ENCODE peak calls at places on chromosome 1, in eight cellular contexts. P is adrenal gland, L is GM23338, O is AG04450, Y is esophagus squamous epithelium, N is thoracic aorta, M is bronchial epithelial cell, J is fibroblast of lung. Z is an unnamed sample. For H3K27me3, the result is how much of the 10 kb centered on the place peaks cover.

GRCh38 chr1:97826820-97827219 is 94.0 kb downstream of the DPYD start:
- DNase-seq in P (no peak), L (no peak), O (no peak), Y (no peak), N (no peak), M (no peak), J (no peak), Z (no peak)

GRCh38 chr1:207965602-207966387 is 54.9 kb upstream of the CD34 start:
- DNase-seq in P (peak), L (peak), O (no peak), Y (no peak), N (no peak), M (no peak), J (no peak), Z (no peak)

GRCh38 chr1:228241259-228241658 is 33.4 kb downstream of the OBSCN start:
- DNase-seq in P (no peak), L (no peak), O (no peak), Y (no peak), N (no peak), M (no peak), J (no peak), Z (no peak)

GRCh38 chr1:11951901-11952300 is 17.4 kb downstream of the PLOD1 start:
- DNase-seq in P (no peak), L (no peak), O (no peak), Y (no peak), N (no peak), M (no peak), J (no peak), Z (no peak)

GRCh38 chr1:110051262-110051648 is 16.8 kb downstream of the STRIP1 start:
- DNase-seq in P (no peak), L (no peak), O (no peak), Y (no peak), N (no peak), M (no peak), J (no peak), Z (no peak)

GRCh38 chr1:85413169-85413568 is 51.8 kb downstream of the DDAH1 start:
- DNase-seq in P (no peak), L (no peak), O (no peak), Y (no peak), N (no peak), M (no peak), J (no peak), Z (peak)

GRCh38 chr1:70459502-70460225 is 48.6 kb downstream of the CTH start:
- DNase-seq in P (no peak), L (no peak), O (no peak), Y (no peak), N (no peak), M (peak), J (peak), Z (no peak)

GRCh38 chr1:23727362-23727811 is 15.9 kb upstream of the ELOA start:
- DNase-seq in P (peak), L (no peak), O (peak), Y (no peak), N (no peak), M (peak), J (peak), Z (no peak)

GRCh38 chr1:20891091-20891490 is 104.0 kb upstream of the HP1BP3 start:
- DNase-seq in P (no peak), L (no peak), O (no peak), Y (no peak), N (no peak), M (peak), J (peak), Z (no peak)

GRCh38 chr1:152917794-152918193 is 9.4 kb downstream of the IVL start:
- DNase-seq in P (peak), L (peak), O (no peak), Y (no peak), N (no peak), M (peak), J (no peak), Z (no peak)

GRCh38 chr1:17581389-17582123 is 42.1 kb downstream of the ARHGEF10L start:
- DNase-seq in P (no peak), L (no peak), O (no peak), Y (no peak), N (no peak), M (peak), J (no peak), Z (no peak)

GRCh38 chr1:117644696-117645311 is 39.0 kb downstream of the TENT5C start:
- DNase-seq in P (no peak), L (no peak), O (no peak), Y (no peak), N (no peak), M (no peak), J (no peak), Z (no peak)

GRCh38 chr1:32219022-32219421 is 3.1 kb downstream of the TMEM234 start:
- DNase-seq in P (no peak), L (no peak), O (no peak), Y (no peak), N (no peak), M (no peak), J (no peak), Z (peak)

GRCh38 chr1:83909687-83910086 is 89.2 kb downstream of the TTLL7 start:
- DNase-seq in P (no peak), L (no peak), O (no peak), Y (no peak), N (no peak), M (no peak), J (no peak), Z (no peak)

GRCh38 chr1:203480525-203481084 is 5.0 kb downstream of the PRELP start:
- DNase-seq in P (peak), L (peak), O (peak), Y (no peak), N (peak), M (peak), J (peak), Z (peak)

GRCh38 chr1:32353431-32353830 is 8.9 kb downstream of the FAM229A start:
- DNase-seq in P (no peak), L (no peak), O (no peak), Y (no peak), N (no peak), M (no peak), J (no peak), Z (no peak)

GRCh38 chr1:56676571-56677035 is 31.5 kb downstream of the PRKAA2 start:
- DNase-seq in P (no peak), L (no peak), O (peak), Y (no peak), N (no peak), M (peak), J (peak), Z (peak)

GRCh38 chr1:116738673-116739370 is 15.4 kb upstream of the CD2 start:
- DNase-seq in P (no peak), L (no peak), O (no peak), Y (no peak), N (no peak), M (peak), J (no peak), Z (no peak)

GRCh38 chr1:17586172-17586963 is 46.9 kb downstream of the ARHGEF10L start:
- DNase-seq in P (no peak), L (peak), O (peak), Y (no peak), N (no peak), M (peak), J (peak), Z (peak)

GRCh38 chr1:29812397-29813135 is 576.2 kb downstream of the PTPRU start:
- DNase-seq in P (no peak), L (no peak), O (no peak), Y (no peak), N (no peak), M (no peak), J (no peak), Z (no peak)

GRCh38 chr1:16441312-16441641 is 753 bp downstream of the NECAP2 start:
- DNase-seq in P (no peak), L (no peak), O (no peak), Y (no peak), N (no peak), M (peak), J (no peak), Z (no peak)

GRCh38 chr1:74247881-74248528 is 12.8 kb downstream of the TNNI3K start:
- DNase-seq in P (no peak), L (no peak), O (no peak), Y (no peak), N (no peak), M (no peak), J (no peak), Z (no peak)

GRCh38 chr1:94634977-94635416 is 93.4 kb upstream of the F3 start:
- DNase-seq in P (no peak), L (no peak), O (no peak), Y (no peak), N (no peak), M (no peak), J (no peak), Z (no peak)

GRCh38 chr1:4756851-4757580 is 102.6 kb downstream of the AJAP1 start:
- DNase-seq in P (no peak), L (no peak), O (no peak), Y (no peak), N (no peak), M (no peak), J (no peak), Z (no peak)

GRCh38 chr1:98157524-98158293 is 236.9 kb upstream of the DPYD start:
- DNase-seq in P (no peak), L (no peak), O (peak), Y (no peak), N (no peak), M (no peak), J (peak), Z (peak)

GRCh38 chr1:18939398-18940302 is 16.8 kb downstream of the IFFO2 start:
- DNase-seq in P (no peak), L (no peak), O (no peak), Y (no peak), N (no peak), M (peak), J (no peak), Z (no peak)

GRCh38 chr1:176517484-176517883 is 54.5 kb downstream of the PAPPA2 start:
- DNase-seq in P (no peak), L (no peak), O (no peak), Y (no peak), N (no peak), M (peak), J (no peak), Z (peak)

GRCh38 chr1:169103443-169103842 is 3.0 kb upstream of the ATP1B1 start:
- DNase-seq in P (no peak), L (peak), O (no peak), Y (no peak), N (no peak), M (no peak), J (no peak), Z (no peak)

GRCh38 chr1:15410884-15411245 is 1.2 kb downstream of the EFHD2 start:
- DNase-seq in P (peak), L (no peak), O (no peak), Y (no peak), N (no peak), M (no peak), J (no peak), Z (no peak)
- H3K27me3 ChIP-seq in P (under half), L (under half), O (under half), Y (under half), N (under half), M (under half), J (under half), Z (under half)

DNA sequence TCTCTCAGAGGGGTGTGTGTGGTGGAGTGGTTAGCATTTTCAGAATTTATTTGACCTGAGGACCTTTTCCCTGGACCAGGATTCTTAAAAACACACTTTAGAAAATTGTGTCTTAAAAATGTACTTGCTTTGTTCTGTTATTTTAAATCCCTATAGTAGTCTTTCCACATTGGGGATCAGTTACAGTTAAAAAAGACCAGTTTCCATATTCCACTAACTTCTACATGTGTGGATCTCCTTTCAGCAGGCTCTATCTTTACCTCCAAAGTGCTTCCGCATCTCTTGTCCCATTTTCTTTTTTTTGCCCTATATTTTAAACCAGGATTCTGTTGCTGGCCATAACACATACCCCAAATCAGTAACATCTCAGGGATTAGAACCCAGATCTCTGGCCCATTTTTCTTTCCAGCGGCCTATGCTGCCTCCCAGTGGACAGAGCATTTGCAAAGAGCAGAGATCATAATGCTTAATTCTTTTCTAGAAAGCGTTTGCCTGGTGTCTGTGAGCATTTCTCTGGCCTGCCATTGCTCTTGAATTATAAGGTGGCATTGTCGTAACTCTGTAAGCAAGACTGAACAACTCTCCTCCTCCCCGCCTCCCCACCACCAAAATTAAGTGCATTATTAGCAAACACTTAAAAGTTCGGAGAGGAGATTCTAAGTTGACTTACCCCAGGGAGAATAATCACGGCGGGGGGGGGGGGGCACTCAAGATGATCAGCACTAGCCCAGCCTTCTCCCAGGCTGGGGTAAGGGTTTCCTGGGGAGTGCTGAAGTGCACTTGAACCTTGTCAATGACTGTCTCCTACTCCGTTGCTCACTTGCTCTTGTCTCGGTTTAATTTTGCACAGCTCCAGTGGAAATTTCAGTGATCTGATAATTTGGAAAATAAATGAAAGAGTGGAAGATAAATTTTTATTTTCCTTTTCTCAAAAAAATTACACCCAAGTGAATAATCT is 58.9 kb downstream of the PBX1 start:
- DNase-seq in P (no peak), L (peak), O (no peak), Y (no peak), N (no peak), M (peak), J (peak), Z (no peak)
- TF ChIP-seq CTCF in P (peak), L (peak), O (peak), Y (peak), N (peak), M (peak), J (peak), Z (peak)

DNA sequence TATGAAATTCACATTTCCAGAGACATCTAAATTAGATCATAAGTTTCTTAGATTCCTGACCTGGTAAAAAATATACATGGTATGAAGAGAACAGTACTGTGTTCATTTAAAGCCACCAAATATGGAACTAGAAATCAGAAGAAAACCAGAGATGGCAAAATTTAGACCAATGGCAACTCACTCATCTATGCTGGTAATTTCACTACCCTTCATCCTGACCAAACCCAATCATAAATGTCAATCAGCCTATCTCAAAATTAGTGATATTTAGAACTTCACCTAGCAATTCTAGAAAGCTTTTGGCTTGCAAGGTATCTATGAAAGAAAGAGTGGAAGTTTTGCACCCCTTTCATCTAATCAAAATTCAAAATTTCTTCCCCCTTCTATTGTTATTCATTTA is 107.7 kb downstream of the NIBAN1 start:
- DNase-seq in P (no peak), L (no peak), O (no peak), Y (no peak), N (no peak), M (no peak), J (no peak), Z (no peak)
- H3K27me3 ChIP-seq in P (under half), L (under half), O (under half), Y (under half), N (under half), M (under half), J (under half), Z (under half)

GRCh38 chr1:34845131-34845901 is 14.2 kb downstream of the SMIM12 start:
- DNase-seq in P (no peak), L (peak), O (no peak), Y (no peak), N (no peak), M (no peak), J (no peak), Z (no peak)
- TF ChIP-seq CTCF in P (no peak), L (peak), O (no peak), Y (no peak), N (no peak), M (no peak), J (no peak), Z (no peak)

GRCh38 chr1:54501849-54502248 is 46.2 kb upstream of the ACOT11 start:
- DNase-seq in P (no peak), L (no peak), O (no peak), Y (no peak), N (no peak), M (no peak), J (no peak), Z (no peak)
- H3K27me3 ChIP-seq in P (under half), L (under half), O (under half), Y (under half), N (under half), M (under half), J (under half), Z (under half)

DNA sequence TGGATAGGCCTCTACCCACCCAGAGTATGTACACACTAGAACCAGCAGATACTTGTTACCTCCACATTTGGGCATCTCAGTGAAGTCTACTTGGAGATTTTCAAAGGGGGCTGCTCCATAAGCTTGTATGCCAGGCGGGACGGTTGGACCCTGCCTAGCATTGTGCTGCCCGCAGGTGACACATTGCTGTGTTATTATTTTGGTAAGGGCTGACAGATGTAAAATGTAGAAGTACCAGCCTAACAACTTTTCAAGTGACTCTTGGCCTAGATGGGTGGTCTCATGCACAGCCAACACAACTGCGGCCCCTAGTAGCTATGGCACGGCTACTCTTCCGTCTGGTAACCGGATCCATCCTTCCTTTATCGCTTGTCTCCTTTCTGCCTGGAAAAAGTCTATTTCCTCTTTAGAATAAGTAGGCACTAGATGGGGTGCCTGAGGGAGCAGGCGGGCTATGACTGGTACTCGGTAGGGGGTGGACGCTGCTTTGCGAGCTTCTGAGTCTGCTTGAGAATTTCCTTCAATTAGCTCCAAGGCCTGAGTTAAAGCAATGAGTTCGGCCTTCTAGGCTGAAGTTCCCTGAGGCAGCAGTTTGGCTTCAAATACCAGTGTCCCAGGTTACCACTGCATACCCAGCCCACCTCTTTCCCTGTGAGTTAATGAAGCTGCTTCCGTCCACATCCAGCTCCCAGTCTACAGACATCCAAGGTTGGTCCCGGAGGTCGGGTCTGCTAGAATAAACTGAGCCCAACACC is 405.3 kb downstream of the TGFB2 start:
- DNase-seq in P (no peak), L (no peak), O (no peak), Y (no peak), N (no peak), M (no peak), J (no peak), Z (no peak)
- TF ChIP-seq CTCF in P (no peak), L (no peak), O (no peak), Y (no peak), N (no peak), M (no peak), J (no peak), Z (no peak)

DNA sequence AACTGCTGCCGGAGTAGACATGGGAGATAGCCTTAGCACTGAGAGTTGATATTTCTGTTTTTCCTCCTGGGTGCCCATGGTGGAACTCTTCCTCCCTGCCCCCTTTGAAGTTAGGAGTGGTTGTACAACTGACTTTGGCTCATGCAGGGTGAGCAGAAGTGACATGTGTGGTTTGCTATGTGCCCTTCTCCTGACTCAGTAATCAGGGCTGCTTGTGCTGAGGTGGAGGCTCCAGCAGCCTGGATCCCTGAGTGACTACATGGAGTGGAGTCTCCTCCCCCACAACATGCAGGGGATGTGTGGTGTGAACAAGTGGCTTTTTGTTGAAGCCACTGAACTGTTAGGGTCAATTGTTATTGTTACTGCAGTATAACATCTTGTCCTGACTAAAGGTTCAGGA is 261.6 kb downstream of the CAMTA1 start:
- DNase-seq in P (no peak), L (no peak), O (no peak), Y (no peak), N (no peak), M (no peak), J (no peak), Z (no peak)
- H3K27me3 ChIP-seq in P (under half), L (under half), O (under half), Y (under half), N (under half), M (under half), J (under half), Z (under half)

DNA sequence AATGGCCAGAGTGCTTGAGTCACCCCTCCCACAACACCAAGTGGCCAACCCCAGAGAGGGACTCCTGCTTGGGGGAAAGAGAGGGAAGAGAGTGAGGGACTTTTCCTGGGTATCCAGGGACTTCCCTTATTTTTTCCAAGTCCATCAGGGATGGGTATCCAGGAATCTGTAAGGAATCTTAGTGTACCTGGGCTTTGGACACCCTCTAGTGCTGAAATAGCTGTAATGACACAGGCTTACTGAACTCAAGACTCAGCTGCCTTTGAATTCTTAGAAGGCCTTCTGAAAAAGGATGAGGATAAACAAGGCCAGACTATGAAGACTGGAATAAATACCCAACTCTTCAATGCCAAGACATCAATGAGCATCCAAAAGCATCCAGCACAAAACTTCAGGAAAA is 12.0 kb downstream of the TSHB start:
- DNase-seq in P (no peak), L (peak), O (no peak), Y (no peak), N (no peak), M (peak), J (no peak), Z (no peak)
- TF ChIP-seq CTCF in P (no peak), L (peak), O (peak), Y (peak), N (no peak), M (peak), J (peak), Z (peak)

Z was measured in BJ.